ENCODE peak calls at places on chromosomes 1 and 21, in four cellular contexts. One of them, this sample, is unnamed. For H3K9me3, the result is how much of the 10 kb centered on the place peaks cover.

GRCh38 chr1:63893976-63894375 is 120.2 kb downstream of the ROR1 start:
- DNase-seq in hepatocyte: no peak
- DNase-seq in Peyer's patch: no peak
- DNase-seq in DND-41: no peak
- DNase-seq in this sample: no peak

GRCh38 chr21:15014220-15014619 is 50.6 kb downstream of the NRIP1 start:
- DNase-seq in DND-41: no peak
- DNase-seq in hepatocyte: no peak
- DNase-seq in Peyer's patch: no peak
- DNase-seq in this sample: no peak

GRCh38 chr1:17010601-17011438 is 908 bp downstream of the ATP13A2 start:
- DNase-seq in hepatocyte: no peak
- DNase-seq in Peyer's patch: peak
- DNase-seq in DND-41: peak
- DNase-seq in this sample: no peak

GRCh38 chr1:170836146-170836545 is 99.2 kb upstream of the MROH9 start:
- DNase-seq in DND-41: no peak
- DNase-seq in Peyer's patch: no peak
- DNase-seq in hepatocyte: no peak
- DNase-seq in this sample: no peak

GRCh38 chr1:238895911-238896310 is 490.5 kb upstream of the CHRM3 start:
- DNase-seq in Peyer's patch: no peak
- DNase-seq in hepatocyte: no peak
- DNase-seq in DND-41: no peak
- DNase-seq in this sample: no peak

GRCh38 chr1:175067707-175068106 is at the start of gene TNN:
- DNase-seq in Peyer's patch: no peak
- DNase-seq in DND-41: no peak
- DNase-seq in hepatocyte: no peak
- DNase-seq in this sample: no peak

GRCh38 chr1:33086384-33086850 is 5.5 kb downstream of the AZIN2 start:
- DNase-seq in hepatocyte: peak
- DNase-seq in DND-41: peak
- DNase-seq in Peyer's patch: peak
- DNase-seq in this sample: peak

GRCh38 chr1:154717467-154718004 is 109.5 kb upstream of the ADAR start:
- DNase-seq in hepatocyte: no peak
- DNase-seq in DND-41: no peak
- DNase-seq in Peyer's patch: no peak
- DNase-seq in this sample: no peak

GRCh38 chr1:6256640-6257039 is 4.3 kb downstream of the GPR153 start:
- DNase-seq in Peyer's patch: no peak
- DNase-seq in hepatocyte: no peak
- DNase-seq in DND-41: no peak
- DNase-seq in this sample: no peak

GRCh38 chr1:214590696-214591095 is 12.3 kb upstream of the CENPF start:
- DNase-seq in Peyer's patch: no peak
- DNase-seq in DND-41: no peak
- DNase-seq in hepatocyte: no peak
- DNase-seq in this sample: no peak

GRCh38 chr1:116360435-116361173 is 12.4 kb upstream of the ATP1A1 start:
- DNase-seq in DND-41: no peak
- DNase-seq in Peyer's patch: no peak
- DNase-seq in hepatocyte: no peak
- DNase-seq in this sample: no peak

DNA sequence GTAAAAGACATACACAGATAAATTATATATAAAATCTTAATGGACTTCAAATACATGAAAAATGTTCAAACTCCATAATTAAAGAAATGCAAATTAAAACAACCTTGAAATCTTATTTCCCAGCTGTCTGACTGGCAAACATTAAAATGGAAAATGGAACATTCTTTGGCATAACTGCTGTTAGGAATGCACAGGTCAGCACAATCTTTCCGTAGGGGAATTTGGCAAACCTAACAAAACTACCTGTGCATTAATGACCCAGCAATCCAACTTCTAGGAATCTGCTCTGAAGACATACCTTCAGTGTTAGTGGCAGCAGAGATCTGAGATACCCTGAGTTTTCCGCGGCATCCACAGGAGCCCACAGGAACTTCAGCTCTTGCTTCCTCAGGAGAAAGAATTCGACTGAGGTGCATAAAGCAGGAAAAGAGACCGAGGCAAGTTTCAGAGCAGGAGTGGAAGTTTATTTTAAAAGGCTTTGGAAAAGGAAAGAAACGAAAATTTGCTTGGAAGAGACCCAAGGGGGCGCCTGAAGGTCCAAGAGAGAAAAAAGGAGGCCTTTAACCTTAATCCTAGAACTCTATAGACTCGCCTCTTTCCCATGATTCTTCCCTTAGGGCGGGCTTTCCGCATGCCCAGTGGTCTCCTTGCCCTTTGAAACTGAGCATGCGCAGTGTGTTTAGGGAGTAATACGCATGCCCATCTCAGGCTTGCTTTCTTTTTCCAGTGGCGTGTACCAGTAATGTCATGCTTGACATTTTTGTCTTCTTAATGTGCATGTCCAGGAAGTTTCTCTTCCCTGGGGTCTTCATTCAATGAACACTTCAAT is 24.8 kb downstream of the LYPD8 start:
- DNase-seq in DND-41: no peak
- DNase-seq in hepatocyte: no peak
- DNase-seq in Peyer's patch: no peak
- DNase-seq in this sample: no peak
- TF ChIP-seq CTCF in DND-41: no peak
- TF ChIP-seq CTCF in hepatocyte: no peak
- TF ChIP-seq CTCF in Peyer's patch: no peak
- TF ChIP-seq CTCF in this sample: no peak

DNA sequence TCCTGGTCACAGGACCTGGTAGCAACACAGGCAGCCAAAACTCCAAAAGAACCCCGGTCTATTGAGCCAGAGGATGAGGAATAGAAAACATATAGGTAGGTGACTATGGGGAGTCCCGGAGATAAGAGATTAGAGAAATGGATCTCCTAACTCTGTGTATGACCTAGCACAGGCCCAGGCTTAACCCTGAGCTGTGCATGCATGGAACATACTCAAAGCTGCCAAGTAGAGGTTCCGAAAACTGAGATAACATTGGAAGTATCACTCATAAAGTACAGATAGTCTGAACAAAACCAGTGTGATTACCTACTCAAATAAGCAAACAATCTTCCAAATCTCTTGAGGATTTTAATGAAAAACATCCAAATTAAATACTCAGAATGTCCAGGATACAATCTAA is 31.5 kb upstream of the PRDX6 start:
- DNase-seq in hepatocyte: no peak
- DNase-seq in DND-41: no peak
- DNase-seq in Peyer's patch: no peak
- DNase-seq in this sample: no peak
- H3K27ac ChIP-seq in hepatocyte: peak
- H3K27ac ChIP-seq in DND-41: no peak
- H3K27ac ChIP-seq in Peyer's patch: no peak
- H3K27ac ChIP-seq in this sample: no peak

GRCh38 chr1:2985694-2986548 is 35.3 kb upstream of the ACTRT2 start:
- DNase-seq in DND-41: no peak
- DNase-seq in Peyer's patch: no peak
- DNase-seq in hepatocyte: no peak
- DNase-seq in this sample: no peak
- H3K9me3 ChIP-seq in DND-41: under half
- H3K9me3 ChIP-seq in Peyer's patch: under half
- H3K9me3 ChIP-seq in hepatocyte: under half
- H3K9me3 ChIP-seq in this sample: under half

GRCh38 chr1:203493901-203494300 is at the start of gene OPTC:
- DNase-seq in DND-41: no peak
- DNase-seq in hepatocyte: no peak
- DNase-seq in Peyer's patch: no peak
- DNase-seq in this sample: no peak
- TF ChIP-seq CTCF in DND-41: no peak
- TF ChIP-seq CTCF in hepatocyte: no peak
- TF ChIP-seq CTCF in Peyer's patch: no peak
- TF ChIP-seq CTCF in this sample: no peak

This sample was measured in CD4-positive, alpha-beta T cell.